ENCODE peak calls at places on chromosomes 7 and 10, in five cellular contexts. One of them, this sample, is unnamed.

GRCh38 chr10:69344591-69345244 is 66.4 kb downstream of the HK1 start:
- DNase-seq in KBM-7: peak
- DNase-seq in body of pancreas: no peak
- DNase-seq in CD4-positive, CD25-positive, alpha-beta regulatory T cell: peak
- DNase-seq in lung: no peak
- DNase-seq in this sample: peak

GRCh38 chr7:42159150-42159549 is 77.9 kb downstream of the GLI3 start:
- DNase-seq in KBM-7: no peak
- DNase-seq in body of pancreas: no peak
- DNase-seq in CD4-positive, CD25-positive, alpha-beta regulatory T cell: no peak
- DNase-seq in lung: no peak
- DNase-seq in this sample: no peak

GRCh38 chr7:36563706-36564325 is 160.5 kb downstream of the AOAH start:
- DNase-seq in KBM-7: no peak
- DNase-seq in body of pancreas: no peak
- DNase-seq in CD4-positive, CD25-positive, alpha-beta regulatory T cell: no peak
- DNase-seq in lung: no peak
- DNase-seq in this sample: no peak

GRCh38 chr10:101041252-101041761 is 10.3 kb downstream of the SFXN3 start:
- DNase-seq in KBM-7: peak
- DNase-seq in body of pancreas: peak
- DNase-seq in CD4-positive, CD25-positive, alpha-beta regulatory T cell: peak
- DNase-seq in lung: peak
- DNase-seq in this sample: peak

GRCh38 chr7:25636871-25637283 is 408.6 kb upstream of the NPVF start:
- DNase-seq in KBM-7: no peak
- DNase-seq in body of pancreas: no peak
- DNase-seq in CD4-positive, CD25-positive, alpha-beta regulatory T cell: no peak
- DNase-seq in lung: no peak
- DNase-seq in this sample: no peak

GRCh38 chr10:114402871-114403544 is 1.3 kb downstream of the AFAP1L2 start:
- DNase-seq in KBM-7: no peak
- DNase-seq in body of pancreas: no peak
- DNase-seq in CD4-positive, CD25-positive, alpha-beta regulatory T cell: no peak
- DNase-seq in lung: no peak
- DNase-seq in this sample: peak

GRCh38 chr7:76191783-76192240 is 9.9 kb upstream of the SRRM3 start:
- DNase-seq in KBM-7: peak
- DNase-seq in body of pancreas: no peak
- DNase-seq in CD4-positive, CD25-positive, alpha-beta regulatory T cell: no peak
- DNase-seq in lung: no peak
- DNase-seq in this sample: no peak

GRCh38 chr7:69919712-69920111 is 321.4 kb downstream of the AUTS2 start:
- DNase-seq in KBM-7: no peak
- DNase-seq in body of pancreas: no peak
- DNase-seq in CD4-positive, CD25-positive, alpha-beta regulatory T cell: no peak
- DNase-seq in lung: no peak
- DNase-seq in this sample: no peak

GRCh38 chr7:137687556-137688280 is 159.1 kb downstream of the DGKI start:
- DNase-seq in KBM-7: no peak
- DNase-seq in body of pancreas: no peak
- DNase-seq in CD4-positive, CD25-positive, alpha-beta regulatory T cell: no peak
- DNase-seq in lung: no peak
- DNase-seq in this sample: no peak

GRCh38 chr10:25304606-25305005 is 129.8 kb downstream of the GPR158 start:
- DNase-seq in KBM-7: no peak
- DNase-seq in body of pancreas: no peak
- DNase-seq in CD4-positive, CD25-positive, alpha-beta regulatory T cell: no peak
- DNase-seq in lung: no peak
- DNase-seq in this sample: no peak

GRCh38 chr10:92913973-92914372 is 65.7 kb downstream of the EXOC6 start:
- DNase-seq in KBM-7: no peak
- DNase-seq in body of pancreas: no peak
- DNase-seq in CD4-positive, CD25-positive, alpha-beta regulatory T cell: no peak
- DNase-seq in lung: no peak
- DNase-seq in this sample: no peak